ENCODE peak calls at places on chromosomes 1 and 21, in eight cellular contexts. N is foreskin melanocyte; J is fibroblast of mammary gland; I is NCI-H2107; G is naive thymus-derived CD8-positive, alpha-beta T cell; B is activated naive CD8-positive, alpha-beta T cell treated with anti-CD3 and anti-CD28 coated beads, Interleukin-2, amount 50 U/mL, for 24 hours; Z is stimulated activated CD8-positive, alpha-beta memory T cell treated with anti-CD3 and anti-CD28 coated beads, Interleukin-7, amount 100 ng/mL, for 48 hours; D is left lung. K is an unnamed sample.

GRCh38 chr1:31208361-31208945 is 31.2 kb downstream of the NKAIN1 start:
- DNase-seq in D (no peak), J (no peak), Z (no peak), N (no peak), B (no peak), I (no peak), G (no peak), K (no peak)

GRCh38 chr1:190864013-190864610 is 386.4 kb upstream of the BRINP3 start:
- DNase-seq in I (no peak), B (no peak), Z (no peak), D (no peak), N (no peak), G (no peak), J (no peak), K (no peak)

GRCh38 chr1:116679091-116679827 is 11.7 kb upstream of the IGSF3 start:
- DNase-seq in B (no peak), D (no peak), Z (no peak), J (no peak), N (peak), G (no peak), I (no peak), K (no peak)

GRCh38 chr1:231210126-231210525 is 30.9 kb upstream of the GNPAT start:
- DNase-seq in D (no peak), B (no peak), N (no peak), Z (no peak), J (no peak), I (no peak), G (no peak), K (no peak)

GRCh38 chr1:23522244-23523013 is 8.6 kb downstream of the E2F2 start:
- DNase-seq in D (no peak), G (no peak), Z (no peak), I (no peak), J (peak), N (no peak), B (no peak), K (peak)

GRCh38 chr1:35642472-35642955 is 1.2 kb upstream of the PSMB2 start:
- DNase-seq in D (no peak), N (no peak), B (peak), G (no peak), J (no peak), I (no peak), Z (no peak), K (no peak)

GRCh38 chr1:32890516-32891240 is 4.4 kb downstream of the HPCA start:
- DNase-seq in N (no peak), I (no peak), G (no peak), Z (no peak), J (no peak), B (no peak), D (no peak), K (no peak)

GRCh38 chr1:154774175-154774855 is 95.8 kb downstream of the KCNN3 start:
- DNase-seq in G (no peak), N (no peak), B (no peak), D (no peak), Z (no peak), J (no peak), I (no peak), K (peak)

GRCh38 chr1:9275567-9276034 is 17.1 kb upstream of the SPSB1 start:
- DNase-seq in J (peak), Z (peak), G (no peak), D (peak), I (no peak), N (no peak), B (peak), K (peak)

GRCh38 chr21:45362077-45362747 is 42.8 kb upstream of the COL18A1 start:
- DNase-seq in D (peak), I (no peak), Z (no peak), B (no peak), J (no peak), G (no peak), N (no peak), K (no peak)

GRCh38 chr1:107795471-107795870 is 169.5 kb downstream of the VAV3 start:
- DNase-seq in B (no peak), Z (no peak), G (no peak), D (no peak), J (no peak), I (no peak), N (no peak), K (peak)

GRCh38 chr1:17045623-17046022 is 8.2 kb downstream of the SDHB start:
- DNase-seq in I (no peak), B (no peak), D (no peak), Z (no peak), G (no peak), J (peak), N (no peak), K (no peak)

GRCh38 chr21:45299026-45299863 is 11.6 kb upstream of the POFUT2 start:
- DNase-seq in I (no peak), Z (no peak), D (peak), N (no peak), B (no peak), J (no peak), G (no peak), K (no peak)

GRCh38 chr21:41509206-41509496 is 1.2 kb upstream of the TMPRSS2 start:
- DNase-seq in I (no peak), D (no peak), B (no peak), G (no peak), Z (no peak), J (no peak), N (no peak), K (no peak)

GRCh38 chr1:5500541-5500940 is 491.7 kb downstream of the NPHP4 start:
- DNase-seq in Z (no peak), D (no peak), N (no peak), I (no peak), G (no peak), J (no peak), B (no peak), K (no peak)

GRCh38 chr1:32536117-32536516 is 3.1 kb upstream of the ZBTB8A start:
- DNase-seq in Z (no peak), I (no peak), D (no peak), N (no peak), B (no peak), G (no peak), J (no peak), K (no peak)

GRCh38 chr1:19033926-19034680 is 77.6 kb upstream of the IFFO2 start:
- DNase-seq in Z (no peak), D (peak), B (no peak), G (no peak), I (no peak), J (peak), N (no peak), K (no peak)

GRCh38 chr1:109300650-109301151 is 6.1 kb downstream of the MYBPHL start:
- DNase-seq in N (no peak), D (no peak), I (no peak), J (no peak), Z (no peak), B (no peak), G (no peak), K (no peak)

GRCh38 chr1:151159373-151159772 is 2.9 kb downstream of the TNFAIP8L2 start:
- DNase-seq in N (no peak), J (no peak), Z (no peak), D (no peak), B (no peak), I (no peak), G (no peak), K (no peak)

GRCh38 chr1:79312438-79312837 is 305.9 kb upstream of the ADGRL4 start:
- DNase-seq in J (no peak), B (no peak), Z (no peak), D (no peak), G (no peak), N (no peak), I (no peak), K (no peak)

GRCh38 chr1:207923121-207923520 is 12.2 kb upstream of the CD34 start:
- DNase-seq in D (no peak), I (no peak), N (no peak), J (no peak), G (no peak), B (no peak), Z (no peak), K (no peak)

GRCh38 chr1:178098262-178098661 is 4.4 kb downstream of the RASAL2 start:
- DNase-seq in Z (no peak), G (no peak), N (no peak), D (no peak), I (no peak), J (no peak), B (no peak), K (no peak)

GRCh38 chr1:87398644-87399043 is 70.0 kb downstream of the LMO4 start:
- DNase-seq in G (no peak), I (no peak), N (no peak), B (no peak), Z (no peak), J (peak), D (no peak), K (no peak)

GRCh38 chr1:59635057-59635456 is 179.7 kb upstream of the HOOK1 start:
- DNase-seq in B (no peak), G (no peak), N (no peak), Z (no peak), D (no peak), J (peak), I (no peak), K (no peak)

GRCh38 chr1:208499601-208500000 is 255.4 kb upstream of the PLXNA2 start:
- DNase-seq in B (no peak), N (no peak), D (no peak), I (no peak), G (no peak), J (no peak), Z (no peak), K (no peak)